ENCODE peak calls at places on chromosome 20, in five cellular contexts. V is occipital lobe, H is T-helper 17 cell, A is glutamatergic neuron, P is ELF-1. J is an unnamed sample.

GRCh38 chr20:10922941-10923340 is 249.1 kb upstream of the JAG1 start:
- DNase-seq in V (no peak), H (no peak), A (no peak), P (no peak), J (no peak)

GRCh38 chr20:48771542-48771941 is 56.3 kb downstream of the PREX1 start:
- DNase-seq in V (no peak), H (no peak), A (no peak), P (no peak), J (no peak)

GRCh38 chr20:33843854-33844253 is 32.7 kb downstream of the CHMP4B start:
- DNase-seq in V (no peak), H (no peak), A (no peak), P (no peak), J (no peak)

GRCh38 chr20:32538526-32538918 is 46.6 kb downstream of the NOL4L start:
- DNase-seq in V (no peak), H (no peak), A (peak), P (no peak), J (no peak)

GRCh38 chr20:10508468-10509251 is 73.6 kb downstream of the SLX4IP start:
- DNase-seq in V (no peak), H (no peak), A (no peak), P (peak), J (no peak)

GRCh38 chr20:15220778-15221565 is 883.6 kb upstream of the FLRT3 start:
- DNase-seq in V (no peak), H (no peak), A (no peak), P (no peak), J (no peak)

GRCh38 chr20:43937586-43937985 is 22.9 kb downstream of the TOX2 start:
- DNase-seq in V (no peak), H (no peak), A (no peak), P (no peak), J (no peak)

GRCh38 chr20:9287062-9287461 is 218.2 kb downstream of the PLCB4 start:
- DNase-seq in V (no peak), H (no peak), A (no peak), P (no peak), J (no peak)

GRCh38 chr20:4195499-4195898 is 180.1 kb upstream of the RNF24 start:
- DNase-seq in V (peak), H (no peak), A (peak), P (no peak), J (no peak)

GRCh38 chr20:14127831-14128230 is 132.5 kb downstream of the MACROD2 start:
- DNase-seq in V (no peak), H (no peak), A (no peak), P (no peak), J (no peak)

GRCh38 chr20:3374296-3374695 is 33.2 kb downstream of the DNAAF9 start:
- DNase-seq in V (no peak), H (no peak), A (no peak), P (no peak), J (no peak)

GRCh38 chr20:47922280-47922675 is 137.0 kb upstream of the SULF2 start:
- DNase-seq in V (no peak), H (no peak), A (no peak), P (no peak), J (no peak)

GRCh38 chr20:63058696-63059335 is 52.1 kb upstream of the BHLHE23 start:
- DNase-seq in V (no peak), H (no peak), A (peak), P (no peak), J (no peak)

GRCh38 chr20:44280387-44280786 is 30.6 kb downstream of the FITM2 start:
- DNase-seq in V (no peak), H (no peak), A (no peak), P (no peak), J (no peak)

GRCh38 chr20:39010496-39010895 is 48.4 kb downstream of the DHX35 start:
- DNase-seq in V (no peak), H (no peak), A (no peak), P (peak), J (no peak)

GRCh38 chr20:840858-841567 is 7.5 kb downstream of the FAM110A start:
- DNase-seq in V (no peak), H (no peak), A (no peak), P (peak), J (peak)

GRCh38 chr20:20216941-20217340 is 151.0 kb upstream of the INSM1 start:
- DNase-seq in V (no peak), H (no peak), A (no peak), P (no peak), J (no peak)

GRCh38 chr20:63740501-63741353 is 1.2 kb downstream of the SLC2A4RG start:
- DNase-seq in V (peak), H (no peak), A (peak), P (peak), J (peak)

GRCh38 chr20:8361008-8361652 is 229.1 kb downstream of the PLCB1 start:
- DNase-seq in V (no peak), H (no peak), A (no peak), P (no peak), J (no peak)

GRCh38 chr20:40682104-40683045 is 6.7 kb downstream of the MAFB start:
- DNase-seq in V (no peak), H (no peak), A (no peak), P (no peak), J (no peak)

GRCh38 chr20:62236674-62236996 is 1.7 kb upstream of the OSBPL2 start:
- DNase-seq in V (no peak), H (no peak), A (no peak), P (peak), J (no peak)

GRCh38 chr20:11626551-11626950 is 291.1 kb upstream of the BTBD3 start:
- DNase-seq in V (no peak), H (no peak), A (no peak), P (no peak), J (no peak)

J was measured in Peyer's patch.